ENCODE peak calls at places on chromosomes 7 and 10, in five cellular contexts. J is brain microvascular endothelial cell, A is NB4, E is T-helper 1 cell, X is T47D. K is an unnamed sample.

GRCh38 chr10:26528715-26529393 is 90.7 kb downstream of the APBB1IP start:
- DNase-seq in J (no peak), A (no peak), E (no peak), X (no peak), K (no peak)

GRCh38 chr10:47165711-47166404 is 134.1 kb upstream of the GDF10 start:
- DNase-seq in J (peak; percentile 94), A (peak; percentile 90), E (peak; percentile 21), X (no peak), K (peak; percentile 93)

GRCh38 chr7:152883858-152884257 is 124.3 kb downstream of the ACTR3B start:
- DNase-seq in J (no peak), A (no peak), E (no peak), X (no peak), K (no peak)

GRCh38 chr7:113810108-113810748 is 108.6 kb downstream of the PPP1R3A start:
- DNase-seq in J (no peak), A (no peak), E (no peak), X (no peak), K (no peak)

GRCh38 chr7:322111-322671 is 32.2 kb downstream of the FOXL3 start:
- DNase-seq in J (no peak), A (peak; percentile 44), E (peak; percentile 82), X (peak; percentile 86), K (peak; percentile 38)

GRCh38 chr10:129942936-129943724 is 20.9 kb downstream of the EBF3 start:
- DNase-seq in J (no peak), A (no peak), E (no peak), X (no peak), K (peak; percentile 51)

GRCh38 chr10:33414841-33415240 is 80.4 kb upstream of the NRP1 start:
- DNase-seq in J (no peak), A (no peak), E (no peak), X (no peak), K (no peak)

GRCh38 chr7:149006345-149006725 is 22.0 kb downstream of the PDIA4 start:
- DNase-seq in J (no peak), A (no peak), E (no peak), X (no peak), K (no peak)

GRCh38 chr7:45176886-45177731 is 19.5 kb downstream of the RAMP3 start:
- DNase-seq in J (no peak), A (no peak), E (no peak), X (no peak), K (no peak)

GRCh38 chr10:103828587-103829186 is 26.7 kb downstream of the SH3PXD2A start:
- DNase-seq in J (no peak), A (no peak), E (no peak), X (no peak), K (no peak)

GRCh38 chr7:409344-410281 is 110.0 kb downstream of the PDGFA start:
- DNase-seq in J (no peak), A (no peak), E (no peak), X (no peak), K (no peak)